ENCODE peak calls at places on chromosomes 4 and X, in four cellular contexts. E is lung, M is endodermal cell, R is bronchial epithelial cell. C is an unnamed sample.

GRCh38 chr4:76374744-76375143 is 46.2 kb downstream of the CCDC158 start:
- DNase-seq in R (peak), M (no peak), E (no peak), C (no peak)

GRCh38 chr4:165301833-165302232 is 25.6 kb upstream of the MSMO1 start:
- DNase-seq in R (no peak), M (no peak), E (no peak), C (no peak)

GRCh38 chrX:69045616-69046345 is 119.5 kb downstream of the PJA1 start:
- DNase-seq in M (peak), R (no peak), E (peak), C (no peak)

GRCh38 chr4:6221851-6222760 is 21.8 kb upstream of the JAKMIP1 start:
- DNase-seq in R (no peak), M (peak), E (no peak), C (no peak)

GRCh38 chr4:24470681-24471622 is 113.4 kb downstream of the DHX15 start:
- DNase-seq in E (no peak), R (no peak), M (peak), C (peak)

GRCh38 chrX:20217906-20218305 is 48.8 kb downstream of the RPS6KA3 start:
- DNase-seq in M (no peak), R (no peak), E (no peak), C (no peak)

GRCh38 chrX:7088968-7089615 is 58.4 kb upstream of the STS start:
- DNase-seq in R (no peak), M (peak), E (no peak), C (no peak)

GRCh38 chrX:22171287-22172060 is 101.2 kb upstream of the CBLL2 start:
- DNase-seq in R (peak), E (no peak), M (peak), C (no peak)

GRCh38 chr4:126071346-126072333 is 756.9 kb downstream of the FAT4 start:
- DNase-seq in E (peak), R (peak), M (no peak), C (no peak)

GRCh38 chr4:106985830-106986229 is 50.3 kb downstream of the DKK2 start:
- DNase-seq in M (no peak), E (no peak), R (peak), C (no peak)

GRCh38 chr4:8221476-8221875 is 22.4 kb downstream of the SH3TC1 start:
- DNase-seq in E (no peak), M (no peak), R (no peak), C (no peak)

GRCh38 chrX:2921193-2921592 is 7.9 kb downstream of the ARSD start:
- DNase-seq in E (no peak), R (no peak), M (no peak), C (no peak)

GRCh38 chr4:54539500-54540029 is 118.2 kb upstream of the KIT start:
- DNase-seq in M (peak), E (peak), R (no peak), C (no peak)

GRCh38 chr4:148346657-148347056 is 95.6 kb downstream of the NR3C2 start:
- DNase-seq in M (no peak), E (no peak), R (peak), C (no peak)

GRCh38 chr4:148344382-148344781 is 97.8 kb downstream of the NR3C2 start:
- DNase-seq in E (no peak), R (peak), M (no peak), C (no peak)

GRCh38 chr4:148345509-148345908 is 96.7 kb downstream of the NR3C2 start:
- DNase-seq in R (no peak), E (no peak), M (no peak), C (no peak)

DNA sequence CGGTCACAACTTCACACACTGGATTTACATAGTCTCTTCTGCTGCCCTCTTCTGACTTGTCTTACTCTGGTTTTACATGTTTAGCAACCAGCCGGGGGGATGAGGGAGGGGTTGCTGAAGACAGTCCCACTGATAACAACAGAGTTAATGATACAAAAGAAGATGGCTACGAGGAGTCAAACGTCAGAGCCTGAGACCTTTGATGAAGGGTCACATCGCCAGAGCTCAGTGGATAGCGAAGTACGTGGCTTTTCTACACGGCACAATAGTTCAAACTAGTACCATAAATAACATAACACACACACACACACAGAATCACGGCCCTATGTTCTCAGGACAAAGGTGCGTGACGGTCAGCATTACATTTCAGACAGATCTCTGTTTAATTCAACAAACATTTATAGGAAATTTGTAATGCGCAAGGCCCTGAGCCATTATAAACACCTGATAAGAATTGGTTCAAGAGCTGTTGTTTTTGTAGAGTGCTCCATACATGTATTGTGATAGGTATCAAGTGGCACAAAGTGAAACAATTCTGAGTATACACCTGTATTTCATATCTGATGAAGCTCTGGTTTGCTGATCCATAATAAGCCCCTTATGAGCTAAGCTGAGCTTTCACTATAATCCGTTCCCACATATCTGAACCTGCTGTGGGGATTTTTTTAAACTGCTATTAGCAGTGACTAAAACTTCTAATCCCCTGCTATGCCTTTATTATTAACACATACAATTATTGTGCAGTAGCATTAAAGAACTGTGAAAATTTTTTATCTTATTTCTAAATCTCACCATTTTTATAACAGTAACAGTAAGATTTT is 100.0 kb downstream of the NR3C2 start:
- DNase-seq in E (no peak), R (no peak), M (peak), C (no peak)
- H3K4me3 ChIP-seq in E (no peak), R (no peak), M (no peak), C (no peak)

DNA sequence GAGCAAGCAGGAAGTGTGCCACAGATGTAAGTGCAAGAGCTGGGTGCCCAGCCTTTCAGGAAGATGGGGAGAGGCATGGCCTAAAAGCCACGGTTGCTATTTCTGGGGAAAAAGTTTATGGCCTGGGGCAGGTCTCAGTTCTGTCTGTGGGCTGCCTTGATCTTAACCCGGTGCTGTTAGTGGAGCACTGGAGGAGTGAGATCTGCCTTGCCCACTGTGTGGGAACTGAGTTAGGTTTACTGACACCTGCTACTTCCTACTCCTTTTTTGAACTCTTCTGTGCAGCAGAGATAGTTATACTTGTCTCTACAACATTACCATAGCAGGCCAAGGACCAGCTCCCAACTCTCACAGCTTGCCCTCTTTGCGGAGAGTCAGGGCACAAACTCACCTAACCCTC is 76.5 kb downstream of the ITM2A start:
- DNase-seq in E (no peak), M (no peak), R (no peak), C (no peak)
- H3K4me3 ChIP-seq in E (no peak), M (no peak), R (no peak), C (no peak)

DNA sequence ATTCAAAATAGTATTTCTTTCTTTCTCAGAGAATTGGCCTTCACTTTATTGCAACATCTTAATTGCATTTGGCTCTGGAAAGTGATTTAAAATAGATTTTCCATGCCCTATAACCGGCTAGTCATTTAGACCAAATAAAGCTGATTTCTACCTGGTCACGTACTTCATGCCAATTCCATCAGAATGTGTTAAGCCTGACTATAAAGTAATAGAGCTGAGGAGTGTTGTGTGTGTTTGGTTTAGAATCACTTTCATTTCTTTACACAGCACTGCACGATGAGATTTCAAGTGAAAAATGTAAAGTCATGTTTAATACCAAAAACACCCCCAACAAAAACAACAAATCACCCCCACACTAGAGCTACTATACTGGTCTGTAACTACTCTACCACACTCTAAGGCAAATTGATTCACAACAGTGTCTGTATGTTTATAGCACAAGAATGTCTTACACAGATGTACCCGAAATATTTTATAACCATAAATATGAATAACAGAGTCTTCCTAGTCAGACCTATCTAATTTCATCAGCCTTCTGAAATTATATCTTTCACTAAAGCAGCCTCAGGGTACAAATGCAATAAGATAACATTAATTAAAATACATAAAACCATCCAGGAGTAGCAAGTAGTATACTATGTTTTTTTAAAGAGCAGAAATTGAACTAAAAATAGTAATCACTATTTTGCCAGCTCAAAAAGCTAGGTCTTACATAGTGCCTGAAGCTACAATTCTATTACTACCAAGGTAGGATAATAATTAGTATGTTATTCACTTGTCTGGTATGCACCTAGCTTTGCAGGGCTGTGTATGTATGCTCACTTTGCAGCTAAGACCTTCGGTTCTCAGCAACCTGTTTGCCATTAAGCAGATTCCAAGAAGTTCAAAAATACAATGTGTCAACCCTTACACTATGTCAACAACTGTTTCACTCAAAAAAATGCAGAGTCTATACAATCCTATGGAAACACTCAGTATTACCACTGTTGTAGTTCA is 28.4 kb downstream of the APBB2 start:
- DNase-seq in R (peak), E (no peak), M (no peak), C (no peak)
- H3K4me3 ChIP-seq in R (no peak), E (no peak), M (no peak), C (no peak)

DNA sequence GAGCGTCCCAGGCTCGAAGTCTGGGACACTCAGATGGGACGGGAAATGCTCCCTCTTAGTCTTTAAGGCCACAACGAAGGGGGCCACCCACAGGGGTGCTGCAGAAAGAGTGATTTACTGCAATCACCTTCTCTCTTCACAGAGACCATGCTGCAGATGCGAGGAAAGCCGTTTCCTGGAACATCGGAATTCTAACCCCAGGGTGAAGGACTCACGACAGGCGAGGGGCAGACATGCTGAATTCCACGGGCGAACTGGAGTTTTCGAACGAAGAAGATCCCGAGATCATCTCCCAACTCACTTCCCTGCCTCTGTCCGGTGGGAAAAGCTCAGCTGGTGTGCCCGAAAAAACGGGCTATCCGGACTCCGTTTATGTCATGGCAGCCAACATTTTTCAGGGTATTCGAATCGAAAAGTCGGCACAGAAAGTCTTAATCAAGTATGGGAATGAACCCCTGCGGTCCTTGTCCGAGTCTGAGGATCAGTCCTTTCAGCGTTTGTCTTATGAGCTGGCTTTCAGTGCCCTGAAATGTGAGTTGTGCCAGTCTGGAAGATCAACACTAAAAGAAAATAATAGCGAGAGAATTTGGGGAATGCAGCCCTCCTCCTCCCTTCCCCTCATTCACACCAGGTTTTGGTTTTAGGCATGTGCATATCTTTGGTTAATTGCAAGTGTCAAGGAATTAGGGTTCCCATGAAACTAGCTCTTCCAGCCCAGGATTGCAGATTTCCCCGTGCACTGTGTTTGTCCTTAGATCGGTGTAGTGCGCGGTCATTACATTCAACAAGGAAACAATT is 905 bp downstream of the NSUN7 start:
- DNase-seq in M (peak), R (peak), E (peak), C (peak)
- H3K4me3 ChIP-seq in M (peak), R (peak), E (no peak), C (peak)

GRCh38 chr4:130563185-130563890 is 1467.4 kb downstream of the C4orf33 start:
- DNase-seq in R (peak), E (peak), M (peak), C (no peak)
- H3K4me3 ChIP-seq in R (no peak), E (no peak), M (no peak), C (no peak)

GRCh38 chr4:142913034-142913433 is 66.9 kb upstream of the INPP4B start:
- DNase-seq in M (no peak), R (no peak), E (no peak), C (no peak)
- H3K4me3 ChIP-seq in M (peak), R (no peak), E (no peak), C (no peak)

C was measured in naive thymus-derived CD4-positive, alpha-beta T cell.